ENCODE peak calls at places on chromosomes 5 and 9, in ten cellular contexts. One of them, this sample, is unnamed.

GRCh38 chr5:179802950-179803562 is 3.6 kb downstream of the MGAT4B start:
- DNase-seq in uterus: no peak
- DNase-seq in erythroblast: no peak
- DNase-seq in gastrocnemius medialis: no peak
- DNase-seq in stimulated activated CD8-positive, alpha-beta memory T cell treated with anti-CD3 and anti-CD28 coated beads, Interleukin-12 subunit alpha, Interleukin-12 subunit beta, amount 100 ng/mL, for 1 hour: no peak
- DNase-seq in kidney epithelial cell: no peak
- DNase-seq in effector memory CD4-positive, alpha-beta T cell: no peak
- DNase-seq in activated CD4-positive, alpha-beta T cell treated with anti-CD3 and anti-CD28 coated beads, Interleukin-2, amount 50 U/mL, for 4 hours: no peak
- DNase-seq in HTR-8/SVneo: no peak
- DNase-seq in G401: no peak
- DNase-seq in this sample: no peak

GRCh38 chr9:126622872-126623271 is 9.1 kb downstream of the LMX1B start:
- DNase-seq in uterus: no peak
- DNase-seq in erythroblast: no peak
- DNase-seq in gastrocnemius medialis: no peak
- DNase-seq in stimulated activated CD8-positive, alpha-beta memory T cell treated with anti-CD3 and anti-CD28 coated beads, Interleukin-12 subunit alpha, Interleukin-12 subunit beta, amount 100 ng/mL, for 1 hour: no peak
- DNase-seq in kidney epithelial cell: no peak
- DNase-seq in effector memory CD4-positive, alpha-beta T cell: no peak
- DNase-seq in activated CD4-positive, alpha-beta T cell treated with anti-CD3 and anti-CD28 coated beads, Interleukin-2, amount 50 U/mL, for 4 hours: no peak
- DNase-seq in HTR-8/SVneo: no peak
- DNase-seq in G401: no peak
- DNase-seq in this sample: no peak

GRCh38 chr5:110653231-110653970 is 73.1 kb downstream of the TMEM232 start:
- DNase-seq in uterus: no peak
- DNase-seq in erythroblast: no peak
- DNase-seq in gastrocnemius medialis: no peak
- DNase-seq in stimulated activated CD8-positive, alpha-beta memory T cell treated with anti-CD3 and anti-CD28 coated beads, Interleukin-12 subunit alpha, Interleukin-12 subunit beta, amount 100 ng/mL, for 1 hour: no peak
- DNase-seq in kidney epithelial cell: no peak
- DNase-seq in effector memory CD4-positive, alpha-beta T cell: no peak
- DNase-seq in activated CD4-positive, alpha-beta T cell treated with anti-CD3 and anti-CD28 coated beads, Interleukin-2, amount 50 U/mL, for 4 hours: no peak
- DNase-seq in HTR-8/SVneo: no peak
- DNase-seq in G401: no peak
- DNase-seq in this sample: no peak

GRCh38 chr5:155529366-155529765 is 515.8 kb downstream of the KIF4B start:
- DNase-seq in uterus: no peak
- DNase-seq in erythroblast: no peak
- DNase-seq in gastrocnemius medialis: no peak
- DNase-seq in stimulated activated CD8-positive, alpha-beta memory T cell treated with anti-CD3 and anti-CD28 coated beads, Interleukin-12 subunit alpha, Interleukin-12 subunit beta, amount 100 ng/mL, for 1 hour: no peak
- DNase-seq in kidney epithelial cell: no peak
- DNase-seq in effector memory CD4-positive, alpha-beta T cell: no peak
- DNase-seq in activated CD4-positive, alpha-beta T cell treated with anti-CD3 and anti-CD28 coated beads, Interleukin-2, amount 50 U/mL, for 4 hours: no peak
- DNase-seq in HTR-8/SVneo: no peak
- DNase-seq in G401: no peak
- DNase-seq in this sample: no peak

GRCh38 chr5:73722224-73722623 is 96.2 kb downstream of the ARHGEF28 start:
- DNase-seq in uterus: no peak
- DNase-seq in erythroblast: no peak
- DNase-seq in gastrocnemius medialis: no peak
- DNase-seq in stimulated activated CD8-positive, alpha-beta memory T cell treated with anti-CD3 and anti-CD28 coated beads, Interleukin-12 subunit alpha, Interleukin-12 subunit beta, amount 100 ng/mL, for 1 hour: no peak
- DNase-seq in kidney epithelial cell: no peak
- DNase-seq in effector memory CD4-positive, alpha-beta T cell: no peak
- DNase-seq in activated CD4-positive, alpha-beta T cell treated with anti-CD3 and anti-CD28 coated beads, Interleukin-2, amount 50 U/mL, for 4 hours: no peak
- DNase-seq in HTR-8/SVneo: no peak
- DNase-seq in G401: no peak
- DNase-seq in this sample: no peak

GRCh38 chr5:56272765-56273164 is 39.6 kb upstream of the ANKRD55 start:
- DNase-seq in uterus: no peak
- DNase-seq in erythroblast: no peak
- DNase-seq in gastrocnemius medialis: no peak
- DNase-seq in stimulated activated CD8-positive, alpha-beta memory T cell treated with anti-CD3 and anti-CD28 coated beads, Interleukin-12 subunit alpha, Interleukin-12 subunit beta, amount 100 ng/mL, for 1 hour: no peak
- DNase-seq in kidney epithelial cell: no peak
- DNase-seq in effector memory CD4-positive, alpha-beta T cell: no peak
- DNase-seq in activated CD4-positive, alpha-beta T cell treated with anti-CD3 and anti-CD28 coated beads, Interleukin-2, amount 50 U/mL, for 4 hours: no peak
- DNase-seq in HTR-8/SVneo: no peak
- DNase-seq in G401: no peak
- DNase-seq in this sample: no peak

GRCh38 chr5:82413302-82414042 is 135.3 kb upstream of the RPS23 start:
- DNase-seq in uterus: no peak
- DNase-seq in erythroblast: no peak
- DNase-seq in gastrocnemius medialis: no peak
- DNase-seq in stimulated activated CD8-positive, alpha-beta memory T cell treated with anti-CD3 and anti-CD28 coated beads, Interleukin-12 subunit alpha, Interleukin-12 subunit beta, amount 100 ng/mL, for 1 hour: no peak
- DNase-seq in kidney epithelial cell: no peak
- DNase-seq in effector memory CD4-positive, alpha-beta T cell: no peak
- DNase-seq in activated CD4-positive, alpha-beta T cell treated with anti-CD3 and anti-CD28 coated beads, Interleukin-2, amount 50 U/mL, for 4 hours: no peak
- DNase-seq in HTR-8/SVneo: peak
- DNase-seq in G401: no peak
- DNase-seq in this sample: no peak

GRCh38 chr5:175707751-175708375 is 50.0 kb downstream of the HRH2 start:
- DNase-seq in uterus: no peak
- DNase-seq in erythroblast: no peak
- DNase-seq in gastrocnemius medialis: no peak
- DNase-seq in stimulated activated CD8-positive, alpha-beta memory T cell treated with anti-CD3 and anti-CD28 coated beads, Interleukin-12 subunit alpha, Interleukin-12 subunit beta, amount 100 ng/mL, for 1 hour: no peak
- DNase-seq in kidney epithelial cell: no peak
- DNase-seq in effector memory CD4-positive, alpha-beta T cell: no peak
- DNase-seq in activated CD4-positive, alpha-beta T cell treated with anti-CD3 and anti-CD28 coated beads, Interleukin-2, amount 50 U/mL, for 4 hours: no peak
- DNase-seq in HTR-8/SVneo: no peak
- DNase-seq in G401: no peak
- DNase-seq in this sample: no peak

GRCh38 chr9:886886-887285 is 45.4 kb downstream of the DMRT1 start:
- DNase-seq in uterus: no peak
- DNase-seq in erythroblast: no peak
- DNase-seq in gastrocnemius medialis: no peak
- DNase-seq in stimulated activated CD8-positive, alpha-beta memory T cell treated with anti-CD3 and anti-CD28 coated beads, Interleukin-12 subunit alpha, Interleukin-12 subunit beta, amount 100 ng/mL, for 1 hour: no peak
- DNase-seq in kidney epithelial cell: no peak
- DNase-seq in effector memory CD4-positive, alpha-beta T cell: no peak
- DNase-seq in activated CD4-positive, alpha-beta T cell treated with anti-CD3 and anti-CD28 coated beads, Interleukin-2, amount 50 U/mL, for 4 hours: no peak
- DNase-seq in HTR-8/SVneo: no peak
- DNase-seq in G401: no peak
- DNase-seq in this sample: no peak

GRCh38 chr5:1510151-1510561 is 13.6 kb downstream of the LPCAT1 start:
- DNase-seq in uterus: peak
- DNase-seq in erythroblast: no peak
- DNase-seq in gastrocnemius medialis: no peak
- DNase-seq in stimulated activated CD8-positive, alpha-beta memory T cell treated with anti-CD3 and anti-CD28 coated beads, Interleukin-12 subunit alpha, Interleukin-12 subunit beta, amount 100 ng/mL, for 1 hour: no peak
- DNase-seq in kidney epithelial cell: no peak
- DNase-seq in effector memory CD4-positive, alpha-beta T cell: no peak
- DNase-seq in activated CD4-positive, alpha-beta T cell treated with anti-CD3 and anti-CD28 coated beads, Interleukin-2, amount 50 U/mL, for 4 hours: no peak
- DNase-seq in HTR-8/SVneo: no peak
- DNase-seq in G401: no peak
- DNase-seq in this sample: peak

GRCh38 chr5:112604741-112605390 is 132.8 kb upstream of the APC start:
- DNase-seq in uterus: no peak
- DNase-seq in erythroblast: peak
- DNase-seq in gastrocnemius medialis: no peak
- DNase-seq in stimulated activated CD8-positive, alpha-beta memory T cell treated with anti-CD3 and anti-CD28 coated beads, Interleukin-12 subunit alpha, Interleukin-12 subunit beta, amount 100 ng/mL, for 1 hour: no peak
- DNase-seq in kidney epithelial cell: no peak
- DNase-seq in effector memory CD4-positive, alpha-beta T cell: no peak
- DNase-seq in activated CD4-positive, alpha-beta T cell treated with anti-CD3 and anti-CD28 coated beads, Interleukin-2, amount 50 U/mL, for 4 hours: no peak
- DNase-seq in HTR-8/SVneo: no peak
- DNase-seq in G401: no peak
- DNase-seq in this sample: no peak

GRCh38 chr9:136257381-136258298 is 12.0 kb upstream of the QSOX2 start:
- DNase-seq in uterus: no peak
- DNase-seq in erythroblast: no peak
- DNase-seq in gastrocnemius medialis: no peak
- DNase-seq in stimulated activated CD8-positive, alpha-beta memory T cell treated with anti-CD3 and anti-CD28 coated beads, Interleukin-12 subunit alpha, Interleukin-12 subunit beta, amount 100 ng/mL, for 1 hour: no peak
- DNase-seq in kidney epithelial cell: no peak
- DNase-seq in effector memory CD4-positive, alpha-beta T cell: no peak
- DNase-seq in activated CD4-positive, alpha-beta T cell treated with anti-CD3 and anti-CD28 coated beads, Interleukin-2, amount 50 U/mL, for 4 hours: no peak
- DNase-seq in HTR-8/SVneo: no peak
- DNase-seq in G401: no peak
- DNase-seq in this sample: no peak

GRCh38 chr9:121285835-121286687 is 18.1 kb downstream of the GSN start:
- DNase-seq in uterus: peak
- DNase-seq in erythroblast: peak
- DNase-seq in gastrocnemius medialis: peak
- DNase-seq in stimulated activated CD8-positive, alpha-beta memory T cell treated with anti-CD3 and anti-CD28 coated beads, Interleukin-12 subunit alpha, Interleukin-12 subunit beta, amount 100 ng/mL, for 1 hour: no peak
- DNase-seq in kidney epithelial cell: no peak
- DNase-seq in effector memory CD4-positive, alpha-beta T cell: no peak
- DNase-seq in activated CD4-positive, alpha-beta T cell treated with anti-CD3 and anti-CD28 coated beads, Interleukin-2, amount 50 U/mL, for 4 hours: no peak
- DNase-seq in HTR-8/SVneo: no peak
- DNase-seq in G401: peak
- DNase-seq in this sample: peak

GRCh38 chr5:481347-481746 is 38.4 kb downstream of the EXOC3 start:
- DNase-seq in uterus: no peak
- DNase-seq in erythroblast: no peak
- DNase-seq in gastrocnemius medialis: no peak
- DNase-seq in stimulated activated CD8-positive, alpha-beta memory T cell treated with anti-CD3 and anti-CD28 coated beads, Interleukin-12 subunit alpha, Interleukin-12 subunit beta, amount 100 ng/mL, for 1 hour: no peak
- DNase-seq in kidney epithelial cell: no peak
- DNase-seq in effector memory CD4-positive, alpha-beta T cell: no peak
- DNase-seq in activated CD4-positive, alpha-beta T cell treated with anti-CD3 and anti-CD28 coated beads, Interleukin-2, amount 50 U/mL, for 4 hours: no peak
- DNase-seq in HTR-8/SVneo: no peak
- DNase-seq in G401: no peak
- DNase-seq in this sample: no peak

GRCh38 chr9:120888626-120889025 is 11.6 kb upstream of the PHF19 start:
- DNase-seq in uterus: no peak
- DNase-seq in erythroblast: no peak
- DNase-seq in gastrocnemius medialis: no peak
- DNase-seq in stimulated activated CD8-positive, alpha-beta memory T cell treated with anti-CD3 and anti-CD28 coated beads, Interleukin-12 subunit alpha, Interleukin-12 subunit beta, amount 100 ng/mL, for 1 hour: no peak
- DNase-seq in kidney epithelial cell: no peak
- DNase-seq in effector memory CD4-positive, alpha-beta T cell: no peak
- DNase-seq in activated CD4-positive, alpha-beta T cell treated with anti-CD3 and anti-CD28 coated beads, Interleukin-2, amount 50 U/mL, for 4 hours: no peak
- DNase-seq in HTR-8/SVneo: no peak
- DNase-seq in G401: no peak
- DNase-seq in this sample: no peak

GRCh38 chr5:59300930-59301329 is 592.6 kb downstream of the PDE4D start:
- DNase-seq in uterus: no peak
- DNase-seq in erythroblast: no peak
- DNase-seq in gastrocnemius medialis: no peak
- DNase-seq in stimulated activated CD8-positive, alpha-beta memory T cell treated with anti-CD3 and anti-CD28 coated beads, Interleukin-12 subunit alpha, Interleukin-12 subunit beta, amount 100 ng/mL, for 1 hour: no peak
- DNase-seq in kidney epithelial cell: no peak
- DNase-seq in effector memory CD4-positive, alpha-beta T cell: no peak
- DNase-seq in activated CD4-positive, alpha-beta T cell treated with anti-CD3 and anti-CD28 coated beads, Interleukin-2, amount 50 U/mL, for 4 hours: no peak
- DNase-seq in HTR-8/SVneo: no peak
- DNase-seq in G401: no peak
- DNase-seq in this sample: no peak

GRCh38 chr9:121059998-121060636 is 10.0 kb upstream of the C5 start:
- DNase-seq in uterus: no peak
- DNase-seq in erythroblast: peak
- DNase-seq in gastrocnemius medialis: no peak
- DNase-seq in stimulated activated CD8-positive, alpha-beta memory T cell treated with anti-CD3 and anti-CD28 coated beads, Interleukin-12 subunit alpha, Interleukin-12 subunit beta, amount 100 ng/mL, for 1 hour: no peak
- DNase-seq in kidney epithelial cell: peak
- DNase-seq in effector memory CD4-positive, alpha-beta T cell: no peak
- DNase-seq in activated CD4-positive, alpha-beta T cell treated with anti-CD3 and anti-CD28 coated beads, Interleukin-2, amount 50 U/mL, for 4 hours: peak
- DNase-seq in HTR-8/SVneo: peak
- DNase-seq in G401: peak
- DNase-seq in this sample: no peak

GRCh38 chr9:128628471-128629048 is 28.1 kb downstream of the DYNC2I2 start:
- DNase-seq in uterus: peak
- DNase-seq in erythroblast: no peak
- DNase-seq in gastrocnemius medialis: peak
- DNase-seq in stimulated activated CD8-positive, alpha-beta memory T cell treated with anti-CD3 and anti-CD28 coated beads, Interleukin-12 subunit alpha, Interleukin-12 subunit beta, amount 100 ng/mL, for 1 hour: no peak
- DNase-seq in kidney epithelial cell: no peak
- DNase-seq in effector memory CD4-positive, alpha-beta T cell: no peak
- DNase-seq in activated CD4-positive, alpha-beta T cell treated with anti-CD3 and anti-CD28 coated beads, Interleukin-2, amount 50 U/mL, for 4 hours: no peak
- DNase-seq in HTR-8/SVneo: no peak
- DNase-seq in G401: peak
- DNase-seq in this sample: peak

GRCh38 chr9:97704327-97704677 is 7.2 kb upstream of the XPA start:
- DNase-seq in uterus: no peak
- DNase-seq in erythroblast: no peak
- DNase-seq in gastrocnemius medialis: no peak
- DNase-seq in stimulated activated CD8-positive, alpha-beta memory T cell treated with anti-CD3 and anti-CD28 coated beads, Interleukin-12 subunit alpha, Interleukin-12 subunit beta, amount 100 ng/mL, for 1 hour: no peak
- DNase-seq in kidney epithelial cell: no peak
- DNase-seq in effector memory CD4-positive, alpha-beta T cell: no peak
- DNase-seq in activated CD4-positive, alpha-beta T cell treated with anti-CD3 and anti-CD28 coated beads, Interleukin-2, amount 50 U/mL, for 4 hours: no peak
- DNase-seq in HTR-8/SVneo: no peak
- DNase-seq in G401: no peak
- DNase-seq in this sample: no peak

GRCh38 chr9:74303945-74304344 is 193.2 kb upstream of the RORB start:
- DNase-seq in uterus: no peak
- DNase-seq in erythroblast: no peak
- DNase-seq in gastrocnemius medialis: no peak
- DNase-seq in stimulated activated CD8-positive, alpha-beta memory T cell treated with anti-CD3 and anti-CD28 coated beads, Interleukin-12 subunit alpha, Interleukin-12 subunit beta, amount 100 ng/mL, for 1 hour: no peak
- DNase-seq in kidney epithelial cell: no peak
- DNase-seq in effector memory CD4-positive, alpha-beta T cell: no peak
- DNase-seq in activated CD4-positive, alpha-beta T cell treated with anti-CD3 and anti-CD28 coated beads, Interleukin-2, amount 50 U/mL, for 4 hours: no peak
- DNase-seq in HTR-8/SVneo: no peak
- DNase-seq in G401: no peak
- DNase-seq in this sample: no peak

GRCh38 chr5:1827410-1828397 is 26.5 kb downstream of the NDUFS6 start:
- DNase-seq in uterus: no peak
- DNase-seq in erythroblast: peak
- DNase-seq in gastrocnemius medialis: no peak
- DNase-seq in stimulated activated CD8-positive, alpha-beta memory T cell treated with anti-CD3 and anti-CD28 coated beads, Interleukin-12 subunit alpha, Interleukin-12 subunit beta, amount 100 ng/mL, for 1 hour: no peak
- DNase-seq in kidney epithelial cell: no peak
- DNase-seq in effector memory CD4-positive, alpha-beta T cell: peak
- DNase-seq in activated CD4-positive, alpha-beta T cell treated with anti-CD3 and anti-CD28 coated beads, Interleukin-2, amount 50 U/mL, for 4 hours: no peak
- DNase-seq in HTR-8/SVneo: no peak
- DNase-seq in G401: no peak
- DNase-seq in this sample: no peak

GRCh38 chr9:98071737-98072136 is 15.2 kb downstream of the NANS start:
- DNase-seq in uterus: no peak
- DNase-seq in erythroblast: no peak
- DNase-seq in gastrocnemius medialis: no peak
- DNase-seq in stimulated activated CD8-positive, alpha-beta memory T cell treated with anti-CD3 and anti-CD28 coated beads, Interleukin-12 subunit alpha, Interleukin-12 subunit beta, amount 100 ng/mL, for 1 hour: no peak
- DNase-seq in kidney epithelial cell: no peak
- DNase-seq in effector memory CD4-positive, alpha-beta T cell: no peak
- DNase-seq in activated CD4-positive, alpha-beta T cell treated with anti-CD3 and anti-CD28 coated beads, Interleukin-2, amount 50 U/mL, for 4 hours: no peak
- DNase-seq in HTR-8/SVneo: no peak
- DNase-seq in G401: no peak
- DNase-seq in this sample: no peak

GRCh38 chr5:89556215-89557009 is 673.4 kb upstream of the MEF2C start:
- DNase-seq in uterus: no peak
- DNase-seq in erythroblast: peak
- DNase-seq in gastrocnemius medialis: no peak
- DNase-seq in stimulated activated CD8-positive, alpha-beta memory T cell treated with anti-CD3 and anti-CD28 coated beads, Interleukin-12 subunit alpha, Interleukin-12 subunit beta, amount 100 ng/mL, for 1 hour: no peak
- DNase-seq in kidney epithelial cell: peak
- DNase-seq in effector memory CD4-positive, alpha-beta T cell: no peak
- DNase-seq in activated CD4-positive, alpha-beta T cell treated with anti-CD3 and anti-CD28 coated beads, Interleukin-2, amount 50 U/mL, for 4 hours: no peak
- DNase-seq in HTR-8/SVneo: peak
- DNase-seq in G401: no peak
- DNase-seq in this sample: no peak

GRCh38 chr5:145867806-145868205 is 5.0 kb downstream of the GRXCR2 start:
- DNase-seq in uterus: no peak
- DNase-seq in erythroblast: no peak
- DNase-seq in gastrocnemius medialis: no peak
- DNase-seq in stimulated activated CD8-positive, alpha-beta memory T cell treated with anti-CD3 and anti-CD28 coated beads, Interleukin-12 subunit alpha, Interleukin-12 subunit beta, amount 100 ng/mL, for 1 hour: no peak
- DNase-seq in kidney epithelial cell: no peak
- DNase-seq in effector memory CD4-positive, alpha-beta T cell: no peak
- DNase-seq in activated CD4-positive, alpha-beta T cell treated with anti-CD3 and anti-CD28 coated beads, Interleukin-2, amount 50 U/mL, for 4 hours: no peak
- DNase-seq in HTR-8/SVneo: no peak
- DNase-seq in G401: no peak
- DNase-seq in this sample: no peak

GRCh38 chr9:106916491-106917235 is 53.7 kb downstream of the ZNF462 start:
- DNase-seq in uterus: peak
- DNase-seq in erythroblast: no peak
- DNase-seq in gastrocnemius medialis: no peak
- DNase-seq in stimulated activated CD8-positive, alpha-beta memory T cell treated with anti-CD3 and anti-CD28 coated beads, Interleukin-12 subunit alpha, Interleukin-12 subunit beta, amount 100 ng/mL, for 1 hour: no peak
- DNase-seq in kidney epithelial cell: peak
- DNase-seq in effector memory CD4-positive, alpha-beta T cell: no peak
- DNase-seq in activated CD4-positive, alpha-beta T cell treated with anti-CD3 and anti-CD28 coated beads, Interleukin-2, amount 50 U/mL, for 4 hours: no peak
- DNase-seq in HTR-8/SVneo: peak
- DNase-seq in G401: peak
- DNase-seq in this sample: peak

GRCh38 chr5:142432369-142432863 is 107.6 kb upstream of the SPRY4 start:
- DNase-seq in uterus: no peak
- DNase-seq in erythroblast: no peak
- DNase-seq in gastrocnemius medialis: no peak
- DNase-seq in stimulated activated CD8-positive, alpha-beta memory T cell treated with anti-CD3 and anti-CD28 coated beads, Interleukin-12 subunit alpha, Interleukin-12 subunit beta, amount 100 ng/mL, for 1 hour: no peak
- DNase-seq in kidney epithelial cell: no peak
- DNase-seq in effector memory CD4-positive, alpha-beta T cell: peak
- DNase-seq in activated CD4-positive, alpha-beta T cell treated with anti-CD3 and anti-CD28 coated beads, Interleukin-2, amount 50 U/mL, for 4 hours: peak
- DNase-seq in HTR-8/SVneo: no peak
- DNase-seq in G401: no peak
- DNase-seq in this sample: no peak

GRCh38 chr9:9799287-9799686 is 813.5 kb downstream of the PTPRD start:
- DNase-seq in uterus: no peak
- DNase-seq in erythroblast: no peak
- DNase-seq in gastrocnemius medialis: no peak
- DNase-seq in stimulated activated CD8-positive, alpha-beta memory T cell treated with anti-CD3 and anti-CD28 coated beads, Interleukin-12 subunit alpha, Interleukin-12 subunit beta, amount 100 ng/mL, for 1 hour: no peak
- DNase-seq in kidney epithelial cell: no peak
- DNase-seq in effector memory CD4-positive, alpha-beta T cell: no peak
- DNase-seq in activated CD4-positive, alpha-beta T cell treated with anti-CD3 and anti-CD28 coated beads, Interleukin-2, amount 50 U/mL, for 4 hours: no peak
- DNase-seq in HTR-8/SVneo: no peak
- DNase-seq in G401: no peak
- DNase-seq in this sample: no peak

GRCh38 chr5:150318613-150319483 is 16.1 kb upstream of the ARSI start:
- DNase-seq in uterus: no peak
- DNase-seq in erythroblast: no peak
- DNase-seq in gastrocnemius medialis: no peak
- DNase-seq in stimulated activated CD8-positive, alpha-beta memory T cell treated with anti-CD3 and anti-CD28 coated beads, Interleukin-12 subunit alpha, Interleukin-12 subunit beta, amount 100 ng/mL, for 1 hour: no peak
- DNase-seq in kidney epithelial cell: no peak
- DNase-seq in effector memory CD4-positive, alpha-beta T cell: no peak
- DNase-seq in activated CD4-positive, alpha-beta T cell treated with anti-CD3 and anti-CD28 coated beads, Interleukin-2, amount 50 U/mL, for 4 hours: no peak
- DNase-seq in HTR-8/SVneo: no peak
- DNase-seq in G401: no peak
- DNase-seq in this sample: no peak